ENCODE peak calls at places on chromosomes 11 and 22, in four cellular contexts. C is stimulated activated naive CD8-positive, alpha-beta T cell treated with anti-CD3 and anti-CD28 coated beads, Interleukin-15, Interleukin-2, amounts not matched to agents 100 U/mL and 50 U/mL, for 24 hours; V is natural killer cell; G is sciatic nerve. Z is an unnamed sample.

GRCh38 chr11:129723146-129723963 is 92.3 kb upstream of the TMEM45B start:
- ATAC-seq in C (peak), V (no peak), G (no peak), Z (no peak)

GRCh38 chr11:16460508-16460907 is 104.2 kb upstream of the SOX6 start:
- ATAC-seq in C (no peak), V (no peak), G (no peak), Z (no peak)

GRCh38 chr22:20952544-20953341 is 14.3 kb upstream of the AIFM3 start:
- ATAC-seq in C (no peak), V (no peak), G (peak), Z (no peak)

GRCh38 chr11:83691387-83692088 is 405.4 kb upstream of the CCDC90B start:
- ATAC-seq in C (no peak), V (no peak), G (peak), Z (peak)

GRCh38 chr11:27700351-27701261 is at the start of gene BDNF:
- ATAC-seq in C (no peak), V (no peak), G (peak), Z (peak)

GRCh38 chr11:46675288-46675851 is 25.0 kb downstream of the ARHGAP1 start:
- ATAC-seq in C (no peak), V (no peak), G (peak), Z (peak)

GRCh38 chr11:45269678-45270077 is 16.5 kb downstream of the SYT13 start:
- ATAC-seq in C (no peak), V (no peak), G (no peak), Z (no peak)

GRCh38 chr11:61967924-61968757 is 707 bp upstream of the FTH1 start:
- ATAC-seq in C (peak), V (no peak), G (no peak), Z (no peak)

GRCh38 chr22:39593061-39593930 is 22.7 kb downstream of the CACNA1I start:
- ATAC-seq in C (no peak), V (no peak), G (no peak), Z (no peak)

GRCh38 chr11:95700471-95700817 is 89.1 kb downstream of the FAM76B start:
- ATAC-seq in C (no peak), V (peak), G (no peak), Z (no peak)

GRCh38 chr22:26550498-26551033 is 38.3 kb upstream of the TFIP11 start:
- ATAC-seq in C (no peak), V (no peak), G (peak), Z (peak)

GRCh38 chr11:15497366-15497765 is 382.6 kb downstream of the INSC start:
- ATAC-seq in C (no peak), V (no peak), G (no peak), Z (no peak)

GRCh38 chr11:44246726-44247125 is 63.2 kb downstream of the ALX4 start:
- ATAC-seq in C (no peak), V (no peak), G (peak), Z (peak)

GRCh38 chr11:6911378-6911777 is 9.4 kb upstream of the OR2D3 start:
- ATAC-seq in C (no peak), V (no peak), G (no peak), Z (no peak)

GRCh38 chr11:59261150-59261549 is 48.4 kb upstream of the MPEG1 start:
- ATAC-seq in C (no peak), V (no peak), G (no peak), Z (no peak)

GRCh38 chr11:46674463-46675287 is 25.7 kb downstream of the ARHGAP1 start:
- ATAC-seq in C (no peak), V (peak), G (peak), Z (no peak)

GRCh38 chr11:76702378-76703128 is 32.0 kb upstream of the LRRC32 start:
- ATAC-seq in C (no peak), V (no peak), G (no peak), Z (no peak)

GRCh38 chr11:27820249-27820648 is 120.0 kb upstream of the BDNF start:
- ATAC-seq in C (no peak), V (no peak), G (no peak), Z (no peak)

GRCh38 chr11:95084509-95084908 is 5.1 kb upstream of the ENDOD1 start:
- ATAC-seq in C (peak), V (no peak), G (no peak), Z (no peak)

GRCh38 chr11:110490886-110491285 is 61.1 kb downstream of the FDX1 start:
- ATAC-seq in C (no peak), V (no peak), G (peak), Z (peak)

GRCh38 chr11:70913715-70914231 is 338.6 kb downstream of the SHANK2 start:
- ATAC-seq in C (no peak), V (no peak), G (no peak), Z (peak)

GRCh38 chr11:107827041-107827440 is 31.5 kb downstream of the SLC35F2 start:
- ATAC-seq in C (peak), V (no peak), G (no peak), Z (no peak)

GRCh38 chr11:8567597-8568198 is 26.3 kb downstream of the STK33 start:
- ATAC-seq in C (peak), V (no peak), G (no peak), Z (no peak)

GRCh38 chr22:36874731-36875130 is 13.9 kb downstream of the NCF4 start:
- ATAC-seq in C (no peak), V (no peak), G (no peak), Z (no peak)

GRCh38 chr11:132653237-132653636 is 879.1 kb downstream of the OPCML start:
- ATAC-seq in C (no peak), V (no peak), G (no peak), Z (no peak)

GRCh38 chr11:28303477-28304191 is 195.4 kb downstream of the METTL15 start:
- ATAC-seq in C (no peak), V (no peak), G (no peak), Z (no peak)

GRCh38 chr22:30430933-30431332 is 5.4 kb downstream of the MTFP1 start:
- ATAC-seq in C (no peak), V (no peak), G (no peak), Z (no peak)

GRCh38 chr11:120316880-120317688 is 8.0 kb upstream of the TLCD5 start:
- ATAC-seq in C (no peak), V (no peak), G (peak), Z (peak)

GRCh38 chr11:31820438-31820818 is 9.3 kb upstream of the PAX6 start:
- ATAC-seq in C (no peak), V (no peak), G (no peak), Z (no peak)